ENCODE peak calls at places on chromosome 11, in seven cellular contexts. One of them, this sample, is unnamed.
A peak's percentile ranks its signal among the peaks of the same experiment; 100 is the strongest.

GRCh38 chr11:102004220-102004619 is 43.0 kb upstream of the CFAP300 start:
- DNase-seq in PC-3: no peak
- DNase-seq in trophoblast cell: no peak
- DNase-seq in fibroblast of lung: no peak
- DNase-seq in MM.1S: peak; percentile 82
- DNase-seq in HepG2: no peak
- DNase-seq in neuronal stem cell: no peak
- DNase-seq in this sample: no peak

GRCh38 chr11:772429-773390 is 4.6 kb downstream of the GATD1 start:
- DNase-seq in PC-3: no peak
- DNase-seq in trophoblast cell: no peak
- DNase-seq in fibroblast of lung: no peak
- DNase-seq in MM.1S: no peak
- DNase-seq in HepG2: no peak
- DNase-seq in neuronal stem cell: no peak
- DNase-seq in this sample: no peak

GRCh38 chr11:75241036-75241905 is 697 bp downstream of the TPBGL start:
- DNase-seq in PC-3: peak; percentile 94
- DNase-seq in trophoblast cell: peak; percentile 85
- DNase-seq in fibroblast of lung: peak; percentile 77
- DNase-seq in MM.1S: peak; percentile 80
- DNase-seq in HepG2: peak; percentile 57
- DNase-seq in neuronal stem cell: peak; percentile 90
- DNase-seq in this sample: peak; percentile 97

GRCh38 chr11:57761301-57762234 is at the start of gene CTNND1:
- DNase-seq in PC-3: peak; percentile 98
- DNase-seq in trophoblast cell: peak; percentile 92
- DNase-seq in fibroblast of lung: peak; percentile 99
- DNase-seq in MM.1S: no peak
- DNase-seq in HepG2: peak; percentile 97
- DNase-seq in neuronal stem cell: peak; percentile 84
- DNase-seq in this sample: peak; percentile 91

GRCh38 chr11:35553831-35554230 is 28.4 kb upstream of the PAMR1 start:
- DNase-seq in PC-3: peak; percentile 68
- DNase-seq in trophoblast cell: no peak
- DNase-seq in fibroblast of lung: peak; percentile 93
- DNase-seq in MM.1S: no peak
- DNase-seq in HepG2: no peak
- DNase-seq in neuronal stem cell: no peak
- DNase-seq in this sample: no peak

GRCh38 chr11:132123854-132124835 is 753.7 kb downstream of the NTM start:
- DNase-seq in PC-3: no peak
- DNase-seq in trophoblast cell: no peak
- DNase-seq in fibroblast of lung: no peak
- DNase-seq in MM.1S: peak; percentile 52
- DNase-seq in HepG2: no peak
- DNase-seq in neuronal stem cell: no peak
- DNase-seq in this sample: peak; percentile 64

GRCh38 chr11:117572129-117572528 is 224.9 kb downstream of the DSCAML1 start:
- DNase-seq in PC-3: no peak
- DNase-seq in trophoblast cell: no peak
- DNase-seq in fibroblast of lung: no peak
- DNase-seq in MM.1S: no peak
- DNase-seq in HepG2: no peak
- DNase-seq in neuronal stem cell: no peak
- DNase-seq in this sample: no peak

GRCh38 chr11:87374206-87374793 is 336.6 kb downstream of the TMEM135 start:
- DNase-seq in PC-3: no peak
- DNase-seq in trophoblast cell: no peak
- DNase-seq in fibroblast of lung: no peak
- DNase-seq in MM.1S: no peak
- DNase-seq in HepG2: no peak
- DNase-seq in neuronal stem cell: no peak
- DNase-seq in this sample: no peak

GRCh38 chr11:113796663-113797259 is 17.2 kb downstream of the CLDN25 start:
- DNase-seq in PC-3: peak; percentile 74
- DNase-seq in trophoblast cell: peak; percentile 15
- DNase-seq in fibroblast of lung: peak; percentile 42
- DNase-seq in MM.1S: peak; percentile 25
- DNase-seq in HepG2: peak; percentile 39
- DNase-seq in neuronal stem cell: no peak
- DNase-seq in this sample: peak; percentile 48

GRCh38 chr11:35324981-35325380 is 94.4 kb downstream of the SLC1A2 start:
- DNase-seq in PC-3: peak; percentile 33
- DNase-seq in trophoblast cell: no peak
- DNase-seq in fibroblast of lung: no peak
- DNase-seq in MM.1S: no peak
- DNase-seq in HepG2: no peak
- DNase-seq in neuronal stem cell: no peak
- DNase-seq in this sample: no peak

GRCh38 chr11:127199306-127199801 is 198.8 kb upstream of the KIRREL3 start:
- DNase-seq in PC-3: no peak
- DNase-seq in trophoblast cell: no peak
- DNase-seq in fibroblast of lung: no peak
- DNase-seq in MM.1S: no peak
- DNase-seq in HepG2: no peak
- DNase-seq in neuronal stem cell: no peak
- DNase-seq in this sample: no peak

GRCh38 chr11:112694244-112694643 is 267.0 kb upstream of the NCAM1 start:
- DNase-seq in PC-3: no peak
- DNase-seq in trophoblast cell: no peak
- DNase-seq in fibroblast of lung: no peak
- DNase-seq in MM.1S: no peak
- DNase-seq in HepG2: no peak
- DNase-seq in neuronal stem cell: no peak
- DNase-seq in this sample: no peak

GRCh38 chr11:44162662-44163061 is 67.2 kb downstream of the EXT2 start:
- DNase-seq in PC-3: no peak
- DNase-seq in trophoblast cell: no peak
- DNase-seq in fibroblast of lung: no peak
- DNase-seq in MM.1S: no peak
- DNase-seq in HepG2: no peak
- DNase-seq in neuronal stem cell: no peak
- DNase-seq in this sample: no peak

GRCh38 chr11:60914620-60915249 is 777 bp downstream of the TMEM109 start:
- DNase-seq in PC-3: peak; percentile 48
- DNase-seq in trophoblast cell: peak; percentile 42
- DNase-seq in fibroblast of lung: peak; percentile 31
- DNase-seq in MM.1S: peak; percentile 51
- DNase-seq in HepG2: no peak
- DNase-seq in neuronal stem cell: no peak
- DNase-seq in this sample: peak; percentile 74

GRCh38 chr11:67304511-67305113 is 1.3 kb downstream of the SSH3 start:
- DNase-seq in PC-3: no peak
- DNase-seq in trophoblast cell: no peak
- DNase-seq in fibroblast of lung: no peak
- DNase-seq in MM.1S: no peak
- DNase-seq in HepG2: no peak
- DNase-seq in neuronal stem cell: no peak
- DNase-seq in this sample: peak; percentile 45
- H3K4me3 ChIP-seq in PC-3: peak overlapping the region; percentile 93
- H3K4me3 ChIP-seq in trophoblast cell: no peak overlapping the region
- H3K4me3 ChIP-seq in fibroblast of lung: peak overlapping the region; percentile 83
- H3K4me3 ChIP-seq in MM.1S: no peak overlapping the region
- H3K4me3 ChIP-seq in HepG2: peak overlapping the region; percentile 89
- H3K4me3 ChIP-seq in neuronal stem cell: no peak overlapping the region
- H3K4me3 ChIP-seq in this sample: peak overlapping the region; percentile 78

GRCh38 chr11:46350695-46351094 is 3.4 kb downstream of the DGKZ start:
- DNase-seq in PC-3: no peak
- DNase-seq in trophoblast cell: no peak
- DNase-seq in fibroblast of lung: no peak
- DNase-seq in MM.1S: no peak
- DNase-seq in HepG2: no peak
- DNase-seq in neuronal stem cell: no peak
- DNase-seq in this sample: no peak
- H3K27ac ChIP-seq in PC-3: no peak overlapping the region
- H3K27ac ChIP-seq in trophoblast cell: no peak overlapping the region
- H3K27ac ChIP-seq in fibroblast of lung: no peak overlapping the region
- H3K27ac ChIP-seq in MM.1S: no peak overlapping the region
- H3K27ac ChIP-seq in HepG2: no peak overlapping the region
- H3K27ac ChIP-seq in neuronal stem cell: no peak overlapping the region
- H3K27ac ChIP-seq in this sample: no peak overlapping the region

DNA sequence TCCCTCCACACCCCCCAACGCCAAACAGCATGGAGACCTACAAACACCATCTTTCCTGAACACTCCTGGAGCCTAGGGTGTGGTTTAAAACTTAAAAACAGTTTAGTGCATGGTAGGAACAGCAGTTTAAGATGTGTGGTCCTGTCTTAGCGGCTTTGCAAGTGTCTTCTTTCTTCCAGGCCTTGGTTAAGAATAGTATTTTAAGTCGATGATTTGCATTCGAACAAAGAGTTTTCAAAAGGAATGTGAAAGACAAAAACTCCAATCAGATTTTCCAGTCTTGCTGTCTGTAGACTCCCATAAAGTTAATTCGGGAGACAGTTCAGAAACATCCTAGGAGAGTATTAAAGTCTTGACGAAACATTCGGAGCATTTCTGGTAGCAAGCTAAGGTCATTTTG is 3.7 kb downstream of the FGF4 start:
- DNase-seq in PC-3: no peak
- DNase-seq in trophoblast cell: no peak
- DNase-seq in fibroblast of lung: no peak
- DNase-seq in MM.1S: no peak
- DNase-seq in HepG2: no peak
- DNase-seq in neuronal stem cell: no peak
- DNase-seq in this sample: peak; percentile 22
- H3K9ac ChIP-seq in PC-3: no peak overlapping the region
- H3K9ac ChIP-seq in trophoblast cell: no peak overlapping the region
- H3K9ac ChIP-seq in fibroblast of lung: no peak overlapping the region
- H3K9ac ChIP-seq in MM.1S: no peak overlapping the region
- H3K9ac ChIP-seq in HepG2: no peak overlapping the region
- H3K9ac ChIP-seq in neuronal stem cell: no peak overlapping the region
- H3K9ac ChIP-seq in this sample: no peak overlapping the region

DNA sequence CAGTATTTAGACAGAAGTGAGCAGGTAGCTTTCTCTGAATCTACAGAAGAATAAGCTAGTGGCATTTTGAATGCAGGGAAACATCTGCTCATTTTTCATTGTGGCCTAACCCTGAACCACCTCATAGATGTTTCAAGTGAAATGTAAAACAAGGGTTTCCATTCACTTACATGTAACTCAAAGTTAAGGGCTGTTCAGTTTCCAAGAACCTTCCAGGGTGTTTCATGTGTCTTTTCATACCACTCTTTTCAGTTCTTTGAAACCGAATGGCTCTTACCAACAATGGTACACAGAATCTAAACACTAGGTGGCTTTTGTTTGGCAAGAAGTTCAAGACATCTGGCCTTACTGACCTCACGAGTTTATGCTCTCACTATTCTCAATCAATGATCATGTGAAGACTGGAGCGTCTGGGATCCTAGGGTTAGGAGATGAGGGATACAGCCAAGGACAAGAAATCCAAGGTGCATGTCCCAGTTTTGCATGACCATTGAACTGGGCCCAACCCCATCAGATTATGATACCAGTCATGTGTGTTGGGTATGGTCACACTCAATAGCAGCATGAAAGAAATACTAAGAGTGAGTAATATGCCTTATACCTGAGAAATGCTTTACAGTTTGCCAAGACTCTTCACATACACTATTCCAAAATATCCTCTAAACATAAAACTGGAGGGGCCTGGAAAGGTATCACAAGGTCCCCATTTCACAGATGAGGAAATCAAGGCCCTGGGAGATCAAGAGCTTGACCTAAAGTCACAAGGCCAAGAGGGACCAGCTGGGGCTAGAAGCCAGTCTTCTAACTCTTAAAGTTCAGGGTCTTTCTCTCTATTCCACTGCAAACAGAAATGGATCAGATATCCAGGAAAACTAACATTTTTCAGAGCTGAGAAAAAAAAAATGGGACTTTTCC is 92.7 kb downstream of the ETS1 start:
- DNase-seq in PC-3: no peak
- DNase-seq in trophoblast cell: no peak
- DNase-seq in fibroblast of lung: no peak
- DNase-seq in MM.1S: peak; percentile 11
- DNase-seq in HepG2: no peak
- DNase-seq in neuronal stem cell: no peak
- DNase-seq in this sample: no peak
- H3K4me3 ChIP-seq in PC-3: no peak overlapping the region
- H3K4me3 ChIP-seq in trophoblast cell: no peak overlapping the region
- H3K4me3 ChIP-seq in fibroblast of lung: no peak overlapping the region
- H3K4me3 ChIP-seq in MM.1S: no peak overlapping the region
- H3K4me3 ChIP-seq in HepG2: no peak overlapping the region
- H3K4me3 ChIP-seq in neuronal stem cell: no peak overlapping the region
- H3K4me3 ChIP-seq in this sample: no peak overlapping the region

This sample was measured in endodermal cell.